ENCODE peak calls at places on chromosomes 3 and 15, in four cellular contexts. One of them, this sample, is unnamed.

GRCh38 chr3:31218082-31218481 is 314.6 kb upstream of the STT3B start:
- DNase-seq in mesothelial cell of epicardium: no peak
- DNase-seq in naive thymus-derived CD8-positive, alpha-beta T cell: no peak
- DNase-seq in stomach: no peak
- DNase-seq in this sample: no peak

GRCh38 chr3:8371955-8372600 is 129.5 kb upstream of the LMCD1 start:
- DNase-seq in naive thymus-derived CD8-positive, alpha-beta T cell: no peak
- DNase-seq in stomach: no peak
- DNase-seq in mesothelial cell of epicardium: no peak
- DNase-seq in this sample: no peak

GRCh38 chr3:187748050-187748481 is 2.8 kb upstream of the BCL6 start:
- DNase-seq in naive thymus-derived CD8-positive, alpha-beta T cell: peak
- DNase-seq in stomach: peak
- DNase-seq in mesothelial cell of epicardium: peak
- DNase-seq in this sample: peak

GRCh38 chr3:182782149-182782548 is 11.2 kb upstream of the ATP11B start:
- DNase-seq in naive thymus-derived CD8-positive, alpha-beta T cell: no peak
- DNase-seq in stomach: no peak
- DNase-seq in mesothelial cell of epicardium: no peak
- DNase-seq in this sample: no peak

GRCh38 chr3:10930641-10931040 is 61.9 kb upstream of the SLC6A1 start:
- DNase-seq in naive thymus-derived CD8-positive, alpha-beta T cell: no peak
- DNase-seq in mesothelial cell of epicardium: peak
- DNase-seq in stomach: peak
- DNase-seq in this sample: peak

GRCh38 chr15:88630141-88630721 is 8.6 kb upstream of the ISG20 start:
- DNase-seq in naive thymus-derived CD8-positive, alpha-beta T cell: no peak
- DNase-seq in stomach: peak
- DNase-seq in mesothelial cell of epicardium: no peak
- DNase-seq in this sample: peak

GRCh38 chr3:182921665-182922355 is 58.5 kb downstream of the DCUN1D1 start:
- DNase-seq in naive thymus-derived CD8-positive, alpha-beta T cell: no peak
- DNase-seq in mesothelial cell of epicardium: no peak
- DNase-seq in stomach: no peak
- DNase-seq in this sample: no peak

GRCh38 chr15:66685638-66686150 is 16.3 kb upstream of the SMAD6 start:
- DNase-seq in naive thymus-derived CD8-positive, alpha-beta T cell: no peak
- DNase-seq in stomach: no peak
- DNase-seq in mesothelial cell of epicardium: no peak
- DNase-seq in this sample: no peak

GRCh38 chr3:2078821-2079220 is 19.8 kb upstream of the CNTN4 start:
- DNase-seq in mesothelial cell of epicardium: no peak
- DNase-seq in stomach: no peak
- DNase-seq in naive thymus-derived CD8-positive, alpha-beta T cell: no peak
- DNase-seq in this sample: no peak

GRCh38 chr15:53457479-53457878 is 302.0 kb downstream of the WDR72 start:
- DNase-seq in stomach: no peak
- DNase-seq in mesothelial cell of epicardium: no peak
- DNase-seq in naive thymus-derived CD8-positive, alpha-beta T cell: no peak
- DNase-seq in this sample: no peak

GRCh38 chr3:159159546-159159945 is 357.7 kb downstream of the MFSD1 start:
- DNase-seq in mesothelial cell of epicardium: no peak
- DNase-seq in stomach: no peak
- DNase-seq in naive thymus-derived CD8-positive, alpha-beta T cell: no peak
- DNase-seq in this sample: no peak

GRCh38 chr3:194836676-194837075 is 151.0 kb downstream of the FAM43A start:
- DNase-seq in mesothelial cell of epicardium: no peak
- DNase-seq in naive thymus-derived CD8-positive, alpha-beta T cell: no peak
- DNase-seq in stomach: no peak
- DNase-seq in this sample: no peak

GRCh38 chr3:107604057-107604802 is 81.5 kb downstream of the BBX start:
- DNase-seq in naive thymus-derived CD8-positive, alpha-beta T cell: no peak
- DNase-seq in stomach: no peak
- DNase-seq in mesothelial cell of epicardium: no peak
- DNase-seq in this sample: no peak

GRCh38 chr3:117874028-117874765 is 1160.4 kb downstream of the IGSF11 start:
- DNase-seq in naive thymus-derived CD8-positive, alpha-beta T cell: no peak
- DNase-seq in mesothelial cell of epicardium: no peak
- DNase-seq in stomach: no peak
- DNase-seq in this sample: no peak

GRCh38 chr3:60517134-60517533 is 734.1 kb downstream of the FHIT start:
- DNase-seq in mesothelial cell of epicardium: no peak
- DNase-seq in stomach: no peak
- DNase-seq in naive thymus-derived CD8-positive, alpha-beta T cell: no peak
- DNase-seq in this sample: no peak

GRCh38 chr3:160885791-160886286 is 129.8 kb downstream of the PPM1L start:
- DNase-seq in mesothelial cell of epicardium: peak
- DNase-seq in stomach: peak
- DNase-seq in naive thymus-derived CD8-positive, alpha-beta T cell: no peak
- DNase-seq in this sample: peak

GRCh38 chr3:141257971-141258370 is 26.3 kb downstream of the PXYLP1 start:
- DNase-seq in mesothelial cell of epicardium: no peak
- DNase-seq in naive thymus-derived CD8-positive, alpha-beta T cell: no peak
- DNase-seq in stomach: no peak
- DNase-seq in this sample: no peak

GRCh38 chr15:52337198-52337853 is 41.7 kb upstream of the MYO5C start:
- DNase-seq in mesothelial cell of epicardium: no peak
- DNase-seq in stomach: no peak
- DNase-seq in naive thymus-derived CD8-positive, alpha-beta T cell: no peak
- DNase-seq in this sample: no peak

GRCh38 chr3:67884345-67884744 is 229.9 kb upstream of the SUCLG2 start:
- DNase-seq in stomach: no peak
- DNase-seq in naive thymus-derived CD8-positive, alpha-beta T cell: no peak
- DNase-seq in mesothelial cell of epicardium: no peak
- DNase-seq in this sample: no peak

GRCh38 chr3:163573324-163573723 is 1505.0 kb downstream of the SI start:
- DNase-seq in naive thymus-derived CD8-positive, alpha-beta T cell: no peak
- DNase-seq in mesothelial cell of epicardium: no peak
- DNase-seq in stomach: no peak
- DNase-seq in this sample: no peak

GRCh38 chr3:51874889-51875288 is 512 bp downstream of the IQCF5 start:
- DNase-seq in stomach: no peak
- DNase-seq in naive thymus-derived CD8-positive, alpha-beta T cell: no peak
- DNase-seq in mesothelial cell of epicardium: no peak
- DNase-seq in this sample: no peak

GRCh38 chr15:77022646-77023575 is 28.0 kb downstream of the PSTPIP1 start:
- DNase-seq in mesothelial cell of epicardium: peak
- DNase-seq in stomach: no peak
- DNase-seq in naive thymus-derived CD8-positive, alpha-beta T cell: no peak
- DNase-seq in this sample: no peak

GRCh38 chr3:150180349-150180748 is 209.7 kb upstream of the PFN2 start:
- DNase-seq in mesothelial cell of epicardium: no peak
- DNase-seq in naive thymus-derived CD8-positive, alpha-beta T cell: no peak
- DNase-seq in stomach: no peak
- DNase-seq in this sample: no peak

GRCh38 chr3:87997298-87997697 is 61.5 kb downstream of the CGGBP1 start:
- DNase-seq in naive thymus-derived CD8-positive, alpha-beta T cell: peak
- DNase-seq in mesothelial cell of epicardium: no peak
- DNase-seq in stomach: no peak
- DNase-seq in this sample: peak

GRCh38 chr15:40295870-40296560 is 11.7 kb downstream of the PLCB2 start:
- DNase-seq in stomach: no peak
- DNase-seq in naive thymus-derived CD8-positive, alpha-beta T cell: no peak
- DNase-seq in mesothelial cell of epicardium: no peak
- DNase-seq in this sample: no peak

GRCh38 chr3:156180077-156180476 is 59.7 kb downstream of the KCNAB1 start:
- DNase-seq in naive thymus-derived CD8-positive, alpha-beta T cell: no peak
- DNase-seq in stomach: no peak
- DNase-seq in mesothelial cell of epicardium: no peak
- DNase-seq in this sample: no peak

GRCh38 chr3:11379238-11379823 is 107.1 kb downstream of the ATG7 start:
- DNase-seq in mesothelial cell of epicardium: no peak
- DNase-seq in naive thymus-derived CD8-positive, alpha-beta T cell: no peak
- DNase-seq in stomach: no peak
- DNase-seq in this sample: no peak

GRCh38 chr3:43692971-43693370 is 2.2 kb downstream of the ABHD5 start:
- DNase-seq in mesothelial cell of epicardium: no peak
- DNase-seq in stomach: no peak
- DNase-seq in naive thymus-derived CD8-positive, alpha-beta T cell: no peak
- DNase-seq in this sample: no peak

GRCh38 chr3:132623646-132624045 is 26.6 kb downstream of the ACKR4 start:
- DNase-seq in mesothelial cell of epicardium: no peak
- DNase-seq in stomach: no peak
- DNase-seq in naive thymus-derived CD8-positive, alpha-beta T cell: no peak
- DNase-seq in this sample: no peak

GRCh38 chr3:12303532-12303931 is 14.7 kb downstream of the PPARG start:
- DNase-seq in naive thymus-derived CD8-positive, alpha-beta T cell: no peak
- DNase-seq in stomach: no peak
- DNase-seq in mesothelial cell of epicardium: no peak
- DNase-seq in this sample: no peak

GRCh38 chr15:84669726-84670125 is 11.7 kb upstream of the NMB start:
- DNase-seq in naive thymus-derived CD8-positive, alpha-beta T cell: no peak
- DNase-seq in mesothelial cell of epicardium: no peak
- DNase-seq in stomach: no peak
- DNase-seq in this sample: no peak

GRCh38 chr15:24933716-24934115 is 21.1 kb upstream of the SNRPN start:
- DNase-seq in naive thymus-derived CD8-positive, alpha-beta T cell: no peak
- DNase-seq in mesothelial cell of epicardium: no peak
- DNase-seq in stomach: no peak
- DNase-seq in this sample: no peak

GRCh38 chr3:137768361-137769320 is 4.5 kb downstream of the SOX14 start:
- DNase-seq in mesothelial cell of epicardium: no peak
- DNase-seq in naive thymus-derived CD8-positive, alpha-beta T cell: no peak
- DNase-seq in stomach: no peak
- DNase-seq in this sample: no peak

GRCh38 chr3:49841126-49841525 is 15.2 kb downstream of the TRAIP start:
- DNase-seq in stomach: no peak
- DNase-seq in mesothelial cell of epicardium: no peak
- DNase-seq in naive thymus-derived CD8-positive, alpha-beta T cell: no peak
- DNase-seq in this sample: no peak

GRCh38 chr15:68213991-68214837 is 9.1 kb upstream of the CALML4 start:
- DNase-seq in naive thymus-derived CD8-positive, alpha-beta T cell: no peak
- DNase-seq in stomach: no peak
- DNase-seq in mesothelial cell of epicardium: no peak
- DNase-seq in this sample: no peak

GRCh38 chr3:130411310-130411709 is 65.8 kb downstream of the COL6A5 start:
- DNase-seq in stomach: no peak
- DNase-seq in naive thymus-derived CD8-positive, alpha-beta T cell: no peak
- DNase-seq in mesothelial cell of epicardium: no peak
- DNase-seq in this sample: no peak

GRCh38 chr15:67838789-67839332 is 984 bp downstream of the RNU6-1 start:
- DNase-seq in stomach: peak
- DNase-seq in naive thymus-derived CD8-positive, alpha-beta T cell: no peak
- DNase-seq in mesothelial cell of epicardium: peak
- DNase-seq in this sample: peak

GRCh38 chr3:133561682-133562081 is 11.8 kb upstream of the CDV3 start:
- DNase-seq in mesothelial cell of epicardium: no peak
- DNase-seq in naive thymus-derived CD8-positive, alpha-beta T cell: no peak
- DNase-seq in stomach: no peak
- DNase-seq in this sample: no peak